ENCODE peak calls at places on chromosome 6, in nine cellular contexts. B is ovary, X is tibial nerve, N is right lobe of liver, R is right atrium auricular region, V is suprapubic skin, T is fibroblast of lung, C is adrenal gland, A is dorsolateral prefrontal cortex. Y is an unnamed sample.

GRCh38 chr6:168828800-168829199 is 387.8 kb downstream of the SMOC2 start:
- DNase-seq in B (no peak), X (no peak), N (no peak), R (no peak), V (no peak), T (no peak), C (no peak), A (no peak), Y (no peak)

GRCh38 chr6:24307881-24308280 is 50.0 kb downstream of the DCDC2 start:
- DNase-seq in B (no peak), X (no peak), N (no peak), R (no peak), V (no peak), T (no peak), C (no peak), A (no peak), Y (no peak)

GRCh38 chr6:13068558-13069210 is 259.7 kb downstream of the TBC1D7 start:
- DNase-seq in B (no peak), X (no peak), N (no peak), R (no peak), V (no peak), T (no peak), C (no peak), A (no peak), Y (no peak)

GRCh38 chr6:68658338-68658737 is 23.3 kb downstream of the ADGRB3 start:
- DNase-seq in B (no peak), X (no peak), N (no peak), R (no peak), V (no peak), T (no peak), C (no peak), A (no peak), Y (no peak)

GRCh38 chr6:34549056-34549803 is 6.9 kb downstream of the SPDEF start:
- DNase-seq in B (no peak), X (no peak), N (no peak), R (no peak), V (no peak), T (no peak), C (no peak), A (no peak), Y (no peak)

GRCh38 chr6:122144229-122144628 is 255.2 kb upstream of the HSF2 start:
- DNase-seq in B (no peak), X (no peak), N (no peak), R (no peak), V (no peak), T (no peak), C (no peak), A (no peak), Y (no peak)

GRCh38 chr6:79431469-79431868 is 105.8 kb downstream of the LCA5 start:
- DNase-seq in B (no peak), X (no peak), N (no peak), R (no peak), V (no peak), T (no peak), C (no peak), A (no peak), Y (no peak)

GRCh38 chr6:122530440-122531046 is 58.9 kb upstream of the SERINC1 start:
- DNase-seq in B (peak), X (no peak), N (peak), R (no peak), V (no peak), T (peak), C (peak), A (no peak), Y (peak)

GRCh38 chr6:158377866-158378265 is 65.6 kb downstream of the TULP4 start:
- DNase-seq in B (no peak), X (no peak), N (no peak), R (no peak), V (no peak), T (peak), C (peak), A (no peak), Y (no peak)

GRCh38 chr6:71457883-71458282 is 169.3 kb downstream of the OGFRL1 start:
- DNase-seq in B (no peak), X (no peak), N (no peak), R (no peak), V (no peak), T (no peak), C (no peak), A (no peak), Y (no peak)

GRCh38 chr6:97120511-97120910 is 162.5 kb downstream of the MMS22L start:
- DNase-seq in B (no peak), X (no peak), N (no peak), R (no peak), V (no peak), T (no peak), C (no peak), A (no peak), Y (no peak)

GRCh38 chr6:15266423-15266996 is 20.6 kb downstream of the JARID2 start:
- DNase-seq in B (no peak), X (no peak), N (no peak), R (no peak), V (no peak), T (no peak), C (no peak), A (no peak), Y (no peak)

GRCh38 chr6:4776967-4777925 is 1.0 kb downstream of the CDYL start:
- DNase-seq in B (peak), X (no peak), N (peak), R (no peak), V (no peak), T (peak), C (no peak), A (no peak), Y (no peak)

GRCh38 chr6:42429836-42430235 is 21.9 kb downstream of the TRERF1 start:
- DNase-seq in B (no peak), X (no peak), N (no peak), R (peak), V (no peak), T (no peak), C (no peak), A (no peak), Y (no peak)

GRCh38 chr6:89037156-89037900 is 43.2 kb upstream of the PNRC1 start:
- DNase-seq in B (peak), X (no peak), N (peak), R (no peak), V (no peak), T (no peak), C (no peak), A (no peak), Y (no peak)

GRCh38 chr6:54157405-54157804 is 46.2 kb downstream of the MLIP start:
- DNase-seq in B (no peak), X (no peak), N (no peak), R (no peak), V (no peak), T (no peak), C (no peak), A (no peak), Y (no peak)

GRCh38 chr6:75932067-75932466 is 140.4 kb downstream of the IMPG1 start:
- DNase-seq in B (no peak), X (no peak), N (no peak), R (no peak), V (no peak), T (peak), C (no peak), A (no peak), Y (no peak)

GRCh38 chr6:152087096-152087495 is 279.6 kb downstream of the ESR1 start:
- DNase-seq in B (no peak), X (no peak), N (no peak), R (no peak), V (no peak), T (no peak), C (no peak), A (no peak), Y (no peak)

GRCh38 chr6:151679081-151679480 is 128.4 kb upstream of the ESR1 start:
- DNase-seq in B (no peak), X (no peak), N (no peak), R (no peak), V (no peak), T (peak), C (peak), A (no peak), Y (no peak)

DNA sequence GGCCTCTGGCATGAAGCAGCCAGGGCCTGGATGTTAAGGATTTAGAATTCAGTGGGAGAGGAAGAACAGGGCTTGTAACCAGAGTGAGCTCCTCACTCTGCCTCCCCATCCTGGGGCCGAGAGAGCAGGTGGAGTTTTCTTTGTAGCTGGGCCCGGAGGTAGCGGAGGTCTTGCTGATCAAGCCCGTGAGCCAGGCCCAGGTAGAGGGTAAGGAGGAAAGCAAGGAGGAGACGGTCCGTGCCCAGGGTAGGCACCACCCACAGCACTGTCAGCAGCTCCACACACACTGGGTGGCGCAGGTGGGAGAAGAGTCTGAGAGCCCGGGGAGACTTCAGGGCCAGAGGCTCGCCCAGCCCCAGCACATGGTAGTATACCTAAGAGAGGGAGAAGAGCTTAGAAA is 2.1 kb upstream of the PPP1R18 start:
- DNase-seq in B (no peak), X (no peak), N (no peak), R (no peak), V (no peak), T (no peak), C (no peak), A (no peak), Y (no peak)
- H3K27ac ChIP-seq in B (peak), X (peak), N (no peak), R (peak), V (peak), T (peak), C (no peak), A (peak), Y (peak)

GRCh38 chr6:818191-818590 is 125.3 kb upstream of the EXOC2 start:
- DNase-seq in B (no peak), X (no peak), N (no peak), R (no peak), V (no peak), T (no peak), C (no peak), A (no peak), Y (no peak)

GRCh38 chr6:816510-817084 is 123.7 kb upstream of the EXOC2 start:
- DNase-seq in B (no peak), X (no peak), N (no peak), R (no peak), V (no peak), T (no peak), C (no peak), A (no peak), Y (no peak)

GRCh38 chr6:811806-812205 is 118.9 kb upstream of the EXOC2 start:
- DNase-seq in B (no peak), X (no peak), N (no peak), R (no peak), V (no peak), T (peak), C (no peak), A (no peak), Y (no peak)

GRCh38 chr6:814378-815347 is 121.7 kb upstream of the EXOC2 start:
- DNase-seq in B (no peak), X (no peak), N (no peak), R (no peak), V (no peak), T (no peak), C (no peak), A (no peak), Y (no peak)

DNA sequence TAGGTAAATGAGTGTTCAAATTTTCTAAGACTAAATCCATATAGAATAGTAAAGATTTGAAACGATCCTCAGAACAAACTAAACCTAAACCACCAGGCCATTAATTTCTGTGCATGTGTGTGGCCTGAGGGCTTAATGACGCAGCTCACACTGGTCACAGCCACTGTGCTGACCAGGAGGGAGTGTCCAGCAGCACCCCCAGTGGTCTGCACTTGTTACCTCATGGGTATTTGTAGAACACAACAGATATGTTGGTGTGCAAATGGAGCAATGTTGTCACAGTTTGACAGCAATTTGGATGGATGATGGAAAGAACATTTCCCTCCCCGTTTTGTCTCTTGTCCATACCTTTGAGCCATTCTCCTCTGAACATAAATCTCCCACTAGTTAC is 122.4 kb upstream of the EXOC2 start:
- DNase-seq in B (no peak), X (no peak), N (no peak), R (no peak), V (no peak), T (no peak), C (no peak), A (no peak), Y (no peak)
- TF ChIP-seq CTCF in B (no peak), X (no peak), N (no peak), R (no peak), V (no peak), T (no peak), C (no peak), A (no peak), Y (no peak)

GRCh38 chr6:133501675-133502275 is 260.6 kb downstream of the EYA4 start:
- DNase-seq in B (no peak), X (no peak), N (no peak), R (no peak), V (no peak), T (peak), C (no peak), A (no peak), Y (no peak)

GRCh38 chr6:133499662-133500061 is 258.5 kb downstream of the EYA4 start:
- DNase-seq in B (no peak), X (no peak), N (no peak), R (no peak), V (no peak), T (no peak), C (no peak), A (no peak), Y (no peak)

GRCh38 chr6:133503330-133503729 is 262.2 kb downstream of the EYA4 start:
- DNase-seq in B (no peak), X (no peak), N (no peak), R (no peak), V (no peak), T (no peak), C (no peak), A (no peak), Y (no peak)

GRCh38 chr6:133504761-133505160 is 263.6 kb downstream of the EYA4 start:
- DNase-seq in B (peak), X (no peak), N (no peak), R (no peak), V (no peak), T (peak), C (no peak), A (no peak), Y (no peak)

GRCh38 chr6:133502451-133503259 is 261.5 kb downstream of the EYA4 start:
- DNase-seq in B (peak), X (no peak), N (no peak), R (peak), V (no peak), T (peak), C (no peak), A (no peak), Y (no peak)
- H3K27ac ChIP-seq in B (peak), X (peak), N (no peak), R (peak), V (peak), T (no peak), C (no peak), A (no peak), Y (peak)

DNA sequence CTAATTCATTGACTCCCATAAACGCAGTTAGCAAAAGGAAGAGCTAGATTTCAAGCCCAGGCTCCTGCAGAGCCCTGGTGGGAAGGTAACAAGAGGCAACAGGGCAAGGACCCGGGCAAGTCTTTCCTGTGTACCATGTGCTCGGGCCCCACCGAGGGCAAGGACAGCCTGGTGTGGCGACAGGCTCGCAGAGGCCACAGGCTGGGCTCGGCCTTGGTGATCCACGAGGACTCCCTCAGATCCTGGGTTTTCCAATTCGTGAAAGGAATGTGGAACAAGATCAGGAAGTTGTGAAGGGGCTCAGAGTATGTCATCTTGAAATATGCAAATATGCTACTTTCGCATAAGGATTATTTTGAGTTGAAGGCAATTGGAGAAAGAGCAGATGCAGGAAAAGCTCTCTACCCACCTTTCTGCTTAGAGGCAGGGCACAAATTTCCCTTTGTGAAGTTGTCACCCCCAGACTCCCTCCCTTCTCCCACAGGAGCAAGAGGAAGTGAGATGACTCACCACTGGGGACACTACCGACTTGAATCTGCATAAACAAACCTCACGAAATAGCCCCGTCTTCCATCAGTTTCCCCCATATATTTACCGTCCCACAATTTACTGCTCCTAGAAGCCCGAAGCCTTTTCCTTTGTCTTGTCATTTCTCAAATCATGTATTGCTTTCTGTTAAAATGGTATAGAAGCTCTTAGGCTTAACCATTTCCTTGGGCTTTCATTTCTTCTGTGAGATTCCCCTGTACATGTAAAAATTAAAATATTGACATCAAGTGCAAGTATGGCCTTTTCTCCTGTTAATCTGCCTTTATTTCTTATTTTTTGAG is 79.0 kb downstream of the PSMG4 start:
- DNase-seq in B (no peak), X (no peak), N (no peak), R (no peak), V (no peak), T (peak), C (no peak), A (no peak), Y (no peak)
- TF ChIP-seq CTCF in B (no peak), X (no peak), N (no peak), R (no peak), V (no peak), T (no peak), C (no peak), A (no peak), Y (no peak)

DNA sequence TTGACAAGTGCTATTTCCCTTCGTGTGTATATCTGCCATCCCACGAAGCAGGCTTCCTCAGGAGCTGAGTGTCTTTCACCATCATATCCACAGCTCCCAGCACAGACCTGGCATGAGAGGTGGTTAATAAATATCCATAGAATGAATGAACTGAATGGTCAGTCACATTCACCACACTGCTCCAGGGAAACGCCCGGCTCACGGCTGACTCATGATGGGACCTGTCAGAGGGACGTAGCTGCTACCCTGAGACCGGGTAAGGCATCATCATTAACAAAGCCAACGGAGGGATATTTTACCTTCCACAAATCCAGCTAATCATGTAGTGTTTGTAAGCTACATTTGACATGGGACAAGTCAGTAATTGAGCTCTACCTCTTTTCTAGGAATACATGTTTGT is 12.5 kb downstream of the AGPAT4 start:
- DNase-seq in B (no peak), X (no peak), N (no peak), R (no peak), V (no peak), T (peak), C (no peak), A (no peak), Y (no peak)
- H3K27ac ChIP-seq in B (no peak), X (no peak), N (no peak), R (no peak), V (no peak), T (no peak), C (no peak), A (no peak), Y (no peak)

GRCh38 chr6:127120109-127120786 is 1.8 kb downstream of the RSPO3 start:
- DNase-seq in B (no peak), X (no peak), N (no peak), R (no peak), V (no peak), T (no peak), C (no peak), A (no peak), Y (no peak)

GRCh38 chr6:127119361-127120108 is 1.1 kb downstream of the RSPO3 start:
- DNase-seq in B (peak), X (no peak), N (no peak), R (no peak), V (no peak), T (no peak), C (no peak), A (no peak), Y (no peak)

GRCh38 chr6:127124196-127124595 is 5.7 kb downstream of the RSPO3 start:
- DNase-seq in B (no peak), X (no peak), N (no peak), R (no peak), V (no peak), T (no peak), C (no peak), A (no peak), Y (no peak)

GRCh38 chr6:127120787-127121636 is 2.5 kb downstream of the RSPO3 start:
- DNase-seq in B (peak), X (peak), N (peak), R (peak), V (no peak), T (peak), C (peak), A (peak), Y (no peak)

DNA sequence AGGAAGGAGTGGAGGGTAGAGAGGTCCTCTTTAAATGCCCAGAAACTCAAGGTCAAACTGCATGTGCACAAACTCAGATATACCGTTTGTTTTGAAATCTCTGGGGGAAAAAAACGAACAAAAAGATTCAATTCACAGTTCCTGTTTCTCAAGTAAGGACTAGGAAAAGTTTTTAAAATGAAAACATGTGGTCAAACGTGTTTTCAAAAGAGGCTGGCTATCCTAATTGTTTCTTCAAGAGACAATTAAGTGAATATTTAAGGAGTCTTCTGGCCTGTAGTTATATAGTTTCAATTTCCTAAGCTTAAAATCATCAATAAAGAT is 3.1 kb downstream of the RSPO3 start:
- DNase-seq in B (no peak), X (no peak), N (no peak), R (no peak), V (no peak), T (no peak), C (no peak), A (no peak), Y (no peak)
- TF ChIP-seq CTCF in B (no peak), X (no peak), N (no peak), R (no peak), V (no peak), T (no peak), C (no peak), A (no peak), Y (no peak)

GRCh38 chr6:32944265-32944664 is 3.4 kb upstream of the HLA-DMB start:
- DNase-seq in B (no peak), X (no peak), N (no peak), R (no peak), V (no peak), T (no peak), C (no peak), A (no peak), Y (no peak)
- H3K27ac ChIP-seq in B (no peak), X (peak), N (no peak), R (no peak), V (no peak), T (no peak), C (no peak), A (peak), Y (no peak)

GRCh38 chr6:41150671-41151070 is 3.5 kb downstream of the TREML1 start:
- DNase-seq in B (no peak), X (no peak), N (no peak), R (no peak), V (no peak), T (no peak), C (no peak), A (no peak), Y (no peak)
- TF ChIP-seq CTCF in B (no peak), X (no peak), N (no peak), R (no peak), V (no peak), T (no peak), C (no peak), A (no peak), Y (no peak)

GRCh38 chr6:36969240-36969691 is 14.7 kb downstream of the PI16 start:
- DNase-seq in B (no peak), X (no peak), N (no peak), R (no peak), V (no peak), T (no peak), C (peak), A (no peak), Y (no peak)
- H3K27ac ChIP-seq in B (no peak), X (peak), N (no peak), R (peak), V (peak), T (no peak), C (no peak), A (no peak), Y (no peak)